ENCODE peak calls at places on chromosomes 11 and 22, in nine cellular contexts. One of them, this sample, is unnamed.

GRCh38 chr11:122229078-122229477 is 113.1 kb upstream of the BLID start:
- DNase-seq in lower leg skin: no peak
- DNase-seq in WERI-Rb-1: no peak
- DNase-seq in cardiac fibroblast: no peak
- DNase-seq in bronchial epithelial cell: no peak
- DNase-seq in adrenal gland: no peak
- DNase-seq in HFF-Myc: peak; percentile 86
- DNase-seq in body of pancreas: no peak
- DNase-seq in brain microvascular endothelial cell: no peak
- DNase-seq in this sample: peak; percentile 54

GRCh38 chr11:15289718-15290117 is 175.0 kb downstream of the INSC start:
- DNase-seq in WERI-Rb-1: peak; percentile 79
- DNase-seq in body of pancreas: peak; percentile 25
- DNase-seq in brain microvascular endothelial cell: no peak
- DNase-seq in HFF-Myc: no peak
- DNase-seq in adrenal gland: no peak
- DNase-seq in cardiac fibroblast: no peak
- DNase-seq in lower leg skin: no peak
- DNase-seq in bronchial epithelial cell: no peak
- DNase-seq in this sample: no peak

GRCh38 chr22:45473626-45474237 is 29.0 kb upstream of the FBLN1 start:
- DNase-seq in HFF-Myc: no peak
- DNase-seq in bronchial epithelial cell: no peak
- DNase-seq in adrenal gland: no peak
- DNase-seq in WERI-Rb-1: no peak
- DNase-seq in lower leg skin: no peak
- DNase-seq in cardiac fibroblast: no peak
- DNase-seq in brain microvascular endothelial cell: no peak
- DNase-seq in body of pancreas: no peak
- DNase-seq in this sample: no peak

GRCh38 chr22:42932857-42933782 is 76.0 kb upstream of the ARFGAP3 start:
- DNase-seq in bronchial epithelial cell: no peak
- DNase-seq in brain microvascular endothelial cell: no peak
- DNase-seq in HFF-Myc: no peak
- DNase-seq in body of pancreas: no peak
- DNase-seq in WERI-Rb-1: no peak
- DNase-seq in adrenal gland: no peak
- DNase-seq in lower leg skin: no peak
- DNase-seq in cardiac fibroblast: peak; percentile 46
- DNase-seq in this sample: peak; percentile 28

GRCh38 chr11:119573858-119574257 is 150.9 kb upstream of the THY1 start:
- DNase-seq in body of pancreas: no peak
- DNase-seq in lower leg skin: no peak
- DNase-seq in bronchial epithelial cell: no peak
- DNase-seq in HFF-Myc: no peak
- DNase-seq in adrenal gland: peak; percentile 13
- DNase-seq in brain microvascular endothelial cell: no peak
- DNase-seq in WERI-Rb-1: no peak
- DNase-seq in cardiac fibroblast: no peak
- DNase-seq in this sample: no peak

GRCh38 chr11:94706211-94706610 is 61.9 kb upstream of the AMOTL1 start:
- DNase-seq in adrenal gland: peak; percentile 2
- DNase-seq in cardiac fibroblast: peak; percentile 59
- DNase-seq in WERI-Rb-1: no peak
- DNase-seq in brain microvascular endothelial cell: no peak
- DNase-seq in HFF-Myc: no peak
- DNase-seq in lower leg skin: peak; percentile 57
- DNase-seq in body of pancreas: peak; percentile 25
- DNase-seq in bronchial epithelial cell: peak; percentile 99
- DNase-seq in this sample: peak; percentile 56

GRCh38 chr22:29147241-29147919 is 58.3 kb upstream of the EMID1 start:
- DNase-seq in WERI-Rb-1: no peak
- DNase-seq in brain microvascular endothelial cell: no peak
- DNase-seq in HFF-Myc: no peak
- DNase-seq in bronchial epithelial cell: no peak
- DNase-seq in adrenal gland: no peak
- DNase-seq in body of pancreas: no peak
- DNase-seq in cardiac fibroblast: no peak
- DNase-seq in lower leg skin: no peak
- DNase-seq in this sample: no peak

GRCh38 chr22:49116486-49116885 is 711.2 kb downstream of the BRD1 start:
- DNase-seq in bronchial epithelial cell: no peak
- DNase-seq in HFF-Myc: no peak
- DNase-seq in body of pancreas: no peak
- DNase-seq in cardiac fibroblast: no peak
- DNase-seq in WERI-Rb-1: no peak
- DNase-seq in adrenal gland: no peak
- DNase-seq in lower leg skin: no peak
- DNase-seq in brain microvascular endothelial cell: no peak
- DNase-seq in this sample: no peak

GRCh38 chr11:12886508-12886907 is 122.6 kb upstream of the RASSF10 start:
- DNase-seq in WERI-Rb-1: no peak
- DNase-seq in brain microvascular endothelial cell: no peak
- DNase-seq in adrenal gland: no peak
- DNase-seq in HFF-Myc: no peak
- DNase-seq in bronchial epithelial cell: no peak
- DNase-seq in lower leg skin: no peak
- DNase-seq in body of pancreas: no peak
- DNase-seq in cardiac fibroblast: no peak
- DNase-seq in this sample: no peak

GRCh38 chr11:44310456-44311272 is 725 bp upstream of the ALX4 start:
- DNase-seq in lower leg skin: no peak
- DNase-seq in body of pancreas: no peak
- DNase-seq in bronchial epithelial cell: no peak
- DNase-seq in brain microvascular endothelial cell: no peak
- DNase-seq in adrenal gland: no peak
- DNase-seq in HFF-Myc: no peak
- DNase-seq in WERI-Rb-1: no peak
- DNase-seq in cardiac fibroblast: no peak
- DNase-seq in this sample: no peak

GRCh38 chr11:77211040-77211451 is 83.0 kb downstream of the MYO7A start:
- DNase-seq in HFF-Myc: no peak
- DNase-seq in lower leg skin: no peak
- DNase-seq in brain microvascular endothelial cell: no peak
- DNase-seq in WERI-Rb-1: no peak
- DNase-seq in bronchial epithelial cell: no peak
- DNase-seq in cardiac fibroblast: no peak
- DNase-seq in adrenal gland: no peak
- DNase-seq in body of pancreas: no peak
- DNase-seq in this sample: no peak

GRCh38 chr11:1112351-1113191 is 37.9 kb downstream of the MUC2 start:
- DNase-seq in brain microvascular endothelial cell: no peak
- DNase-seq in HFF-Myc: no peak
- DNase-seq in lower leg skin: no peak
- DNase-seq in body of pancreas: peak; percentile 2
- DNase-seq in adrenal gland: no peak
- DNase-seq in WERI-Rb-1: no peak
- DNase-seq in bronchial epithelial cell: no peak
- DNase-seq in cardiac fibroblast: no peak
- DNase-seq in this sample: no peak

GRCh38 chr22:41589260-41589600 is 410 bp downstream of the PMM1 start:
- DNase-seq in body of pancreas: peak; percentile 41
- DNase-seq in cardiac fibroblast: peak; percentile 23
- DNase-seq in lower leg skin: peak; percentile 28
- DNase-seq in WERI-Rb-1: no peak
- DNase-seq in bronchial epithelial cell: no peak
- DNase-seq in adrenal gland: no peak
- DNase-seq in brain microvascular endothelial cell: no peak
- DNase-seq in HFF-Myc: no peak
- DNase-seq in this sample: no peak

GRCh38 chr22:38469306-38469781 is 1.4 kb downstream of the KDELR3 start:
- DNase-seq in HFF-Myc: no peak
- DNase-seq in WERI-Rb-1: no peak
- DNase-seq in lower leg skin: no peak
- DNase-seq in bronchial epithelial cell: no peak
- DNase-seq in brain microvascular endothelial cell: no peak
- DNase-seq in body of pancreas: no peak
- DNase-seq in adrenal gland: no peak
- DNase-seq in cardiac fibroblast: no peak
- DNase-seq in this sample: no peak

GRCh38 chr11:130037058-130037457 is 32.6 kb upstream of the APLP2 start:
- DNase-seq in bronchial epithelial cell: peak; percentile 98
- DNase-seq in cardiac fibroblast: peak; percentile 92
- DNase-seq in lower leg skin: no peak
- DNase-seq in body of pancreas: no peak
- DNase-seq in adrenal gland: no peak
- DNase-seq in WERI-Rb-1: no peak
- DNase-seq in brain microvascular endothelial cell: peak; percentile 70
- DNase-seq in HFF-Myc: peak; percentile 38
- DNase-seq in this sample: peak; percentile 72

GRCh38 chr11:107659310-107659709 is 52.5 kb downstream of the SLN start:
- DNase-seq in adrenal gland: no peak
- DNase-seq in brain microvascular endothelial cell: no peak
- DNase-seq in lower leg skin: no peak
- DNase-seq in HFF-Myc: no peak
- DNase-seq in bronchial epithelial cell: no peak
- DNase-seq in WERI-Rb-1: no peak
- DNase-seq in cardiac fibroblast: no peak
- DNase-seq in body of pancreas: no peak
- DNase-seq in this sample: no peak

GRCh38 chr11:107651672-107652071 is 60.2 kb downstream of the SLN start:
- DNase-seq in HFF-Myc: no peak
- DNase-seq in lower leg skin: no peak
- DNase-seq in adrenal gland: no peak
- DNase-seq in WERI-Rb-1: no peak
- DNase-seq in bronchial epithelial cell: no peak
- DNase-seq in body of pancreas: no peak
- DNase-seq in cardiac fibroblast: peak; percentile 5
- DNase-seq in brain microvascular endothelial cell: no peak
- DNase-seq in this sample: no peak

GRCh38 chr11:107653077-107653476 is 58.8 kb downstream of the SLN start:
- DNase-seq in HFF-Myc: no peak
- DNase-seq in cardiac fibroblast: peak; percentile 19
- DNase-seq in bronchial epithelial cell: no peak
- DNase-seq in WERI-Rb-1: no peak
- DNase-seq in brain microvascular endothelial cell: no peak
- DNase-seq in body of pancreas: no peak
- DNase-seq in adrenal gland: no peak
- DNase-seq in lower leg skin: no peak
- DNase-seq in this sample: peak; percentile 2

GRCh38 chr11:107655607-107656006 is 56.2 kb downstream of the SLN start:
- DNase-seq in lower leg skin: no peak
- DNase-seq in cardiac fibroblast: no peak
- DNase-seq in WERI-Rb-1: no peak
- DNase-seq in adrenal gland: peak; percentile 2
- DNase-seq in brain microvascular endothelial cell: no peak
- DNase-seq in HFF-Myc: no peak
- DNase-seq in body of pancreas: no peak
- DNase-seq in bronchial epithelial cell: no peak
- DNase-seq in this sample: no peak
- H3K4me3 ChIP-seq in lower leg skin: no peak overlapping the region
- H3K4me3 ChIP-seq in cardiac fibroblast: no peak overlapping the region
- H3K4me3 ChIP-seq in WERI-Rb-1: no peak overlapping the region
- H3K4me3 ChIP-seq in adrenal gland: no peak overlapping the region
- H3K4me3 ChIP-seq in brain microvascular endothelial cell: no peak overlapping the region
- H3K4me3 ChIP-seq in HFF-Myc: no peak overlapping the region
- H3K4me3 ChIP-seq in body of pancreas: no peak overlapping the region
- H3K4me3 ChIP-seq in bronchial epithelial cell: no peak overlapping the region
- H3K4me3 ChIP-seq in this sample: no peak overlapping the region

DNA sequence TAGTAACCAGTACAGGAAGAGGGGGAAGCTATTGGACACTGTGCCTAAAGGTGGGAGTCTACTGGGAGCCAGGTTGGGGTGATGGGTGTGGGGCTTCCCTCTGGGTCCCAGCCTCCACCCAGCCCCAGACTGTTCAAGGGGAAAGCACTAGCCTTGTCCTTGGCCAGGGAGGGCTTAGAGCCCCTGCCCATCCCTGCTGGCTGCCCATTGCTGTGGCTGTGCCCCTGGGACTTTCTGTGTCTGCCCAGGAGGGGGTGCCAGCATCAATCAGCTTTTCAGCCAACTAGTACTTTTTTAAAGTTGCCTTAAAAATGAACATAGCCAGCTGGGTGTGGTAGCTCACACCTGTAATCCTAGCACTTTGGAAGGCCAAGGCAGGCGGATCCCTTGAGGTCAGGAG is 19.9 kb downstream of the INCENP start:
- DNase-seq in HFF-Myc: no peak
- DNase-seq in brain microvascular endothelial cell: no peak
- DNase-seq in WERI-Rb-1: no peak
- DNase-seq in adrenal gland: no peak
- DNase-seq in lower leg skin: no peak
- DNase-seq in body of pancreas: no peak
- DNase-seq in cardiac fibroblast: no peak
- DNase-seq in bronchial epithelial cell: no peak
- DNase-seq in this sample: no peak
- TF ChIP-seq CTCF in HFF-Myc: no peak
- TF ChIP-seq CTCF in brain microvascular endothelial cell: peak; percentile 34
- TF ChIP-seq CTCF in WERI-Rb-1: peak; percentile 8
- TF ChIP-seq CTCF in adrenal gland: no peak
- TF ChIP-seq CTCF in lower leg skin: no peak
- TF ChIP-seq CTCF in body of pancreas: no peak
- TF ChIP-seq CTCF in cardiac fibroblast: peak; percentile 8
- TF ChIP-seq CTCF in bronchial epithelial cell: no peak
- TF ChIP-seq CTCF in this sample: no peak

GRCh38 chr22:47686594-47687363 is 924.3 kb downstream of the TBC1D22A start:
- DNase-seq in body of pancreas: no peak
- DNase-seq in lower leg skin: no peak
- DNase-seq in bronchial epithelial cell: no peak
- DNase-seq in cardiac fibroblast: no peak
- DNase-seq in WERI-Rb-1: no peak
- DNase-seq in adrenal gland: no peak
- DNase-seq in brain microvascular endothelial cell: no peak
- DNase-seq in HFF-Myc: no peak
- DNase-seq in this sample: no peak
- H3K4me3 ChIP-seq in body of pancreas: no peak overlapping the region
- H3K4me3 ChIP-seq in lower leg skin: no peak overlapping the region
- H3K4me3 ChIP-seq in bronchial epithelial cell: no peak overlapping the region
- H3K4me3 ChIP-seq in cardiac fibroblast: no peak overlapping the region
- H3K4me3 ChIP-seq in WERI-Rb-1: no peak overlapping the region
- H3K4me3 ChIP-seq in adrenal gland: no peak overlapping the region
- H3K4me3 ChIP-seq in brain microvascular endothelial cell: no peak overlapping the region
- H3K4me3 ChIP-seq in HFF-Myc: no peak overlapping the region
- H3K4me3 ChIP-seq in this sample: no peak overlapping the region

GRCh38 chr11:96084610-96085348 is 160.9 kb upstream of the MTMR2 start:
- DNase-seq in brain microvascular endothelial cell: no peak
- DNase-seq in adrenal gland: no peak
- DNase-seq in HFF-Myc: no peak
- DNase-seq in bronchial epithelial cell: no peak
- DNase-seq in lower leg skin: no peak
- DNase-seq in body of pancreas: no peak
- DNase-seq in cardiac fibroblast: no peak
- DNase-seq in WERI-Rb-1: no peak
- DNase-seq in this sample: no peak

GRCh38 chr11:96085349-96085910 is 161.5 kb upstream of the MTMR2 start:
- DNase-seq in body of pancreas: no peak
- DNase-seq in brain microvascular endothelial cell: no peak
- DNase-seq in adrenal gland: no peak
- DNase-seq in cardiac fibroblast: no peak
- DNase-seq in lower leg skin: no peak
- DNase-seq in HFF-Myc: no peak
- DNase-seq in WERI-Rb-1: no peak
- DNase-seq in bronchial epithelial cell: no peak
- DNase-seq in this sample: no peak

GRCh38 chr11:96088914-96089313 is 165.0 kb upstream of the MTMR2 start:
- DNase-seq in WERI-Rb-1: no peak
- DNase-seq in lower leg skin: no peak
- DNase-seq in bronchial epithelial cell: no peak
- DNase-seq in body of pancreas: no peak
- DNase-seq in cardiac fibroblast: no peak
- DNase-seq in HFF-Myc: no peak
- DNase-seq in adrenal gland: no peak
- DNase-seq in brain microvascular endothelial cell: no peak
- DNase-seq in this sample: no peak

GRCh38 chr11:96082936-96083335 is 159.0 kb upstream of the MTMR2 start:
- DNase-seq in WERI-Rb-1: no peak
- DNase-seq in lower leg skin: no peak
- DNase-seq in cardiac fibroblast: no peak
- DNase-seq in brain microvascular endothelial cell: no peak
- DNase-seq in body of pancreas: no peak
- DNase-seq in adrenal gland: no peak
- DNase-seq in HFF-Myc: no peak
- DNase-seq in bronchial epithelial cell: no peak
- DNase-seq in this sample: no peak

GRCh38 chr11:96086111-96086510 is 162.2 kb upstream of the MTMR2 start:
- DNase-seq in brain microvascular endothelial cell: no peak
- DNase-seq in cardiac fibroblast: no peak
- DNase-seq in adrenal gland: no peak
- DNase-seq in bronchial epithelial cell: no peak
- DNase-seq in WERI-Rb-1: no peak
- DNase-seq in body of pancreas: no peak
- DNase-seq in lower leg skin: no peak
- DNase-seq in HFF-Myc: no peak
- DNase-seq in this sample: no peak
- TF ChIP-seq CTCF in brain microvascular endothelial cell: no peak
- TF ChIP-seq CTCF in cardiac fibroblast: no peak
- TF ChIP-seq CTCF in adrenal gland: no peak
- TF ChIP-seq CTCF in bronchial epithelial cell: no peak
- TF ChIP-seq CTCF in WERI-Rb-1: no peak
- TF ChIP-seq CTCF in body of pancreas: no peak
- TF ChIP-seq CTCF in lower leg skin: no peak
- TF ChIP-seq CTCF in HFF-Myc: no peak
- TF ChIP-seq CTCF in this sample: no peak

This sample was measured in fibroblast of the aortic adventitia.